ENCODE peak calls at places on chromosomes 7 and 10, in five cellular contexts. K, W, R, E and Q are unnamed samples.

GRCh38 chr10:124894569-124895215 is 47.2 kb upstream of the ZRANB1 start:
- DNase-seq in W (no peak), R (no peak), K (no peak), E (no peak), Q (no peak)

GRCh38 chr7:124397134-124397533 is 364.3 kb upstream of the TMEM229A start:
- DNase-seq in R (no peak), E (no peak), W (no peak), K (no peak), Q (no peak)

GRCh38 chr7:133053321-133053891 is 28.5 kb downstream of the CHCHD3 start:
- DNase-seq in W (no peak), R (peak), K (no peak), E (no peak), Q (no peak)

GRCh38 chr7:19030280-19030679 is 87.2 kb downstream of the TWIST1 start:
- DNase-seq in E (no peak), W (no peak), K (no peak), R (no peak), Q (no peak)

GRCh38 chr10:101071266-101071884 is 9.6 kb downstream of the KAZALD1 start:
- DNase-seq in K (no peak), W (no peak), E (no peak), R (no peak), Q (no peak)

GRCh38 chr7:80918909-80919721 is at the start of gene SEMA3C:
- DNase-seq in W (peak), R (peak), E (peak), K (peak), Q (peak)

GRCh38 chr10:119205926-119206602 is 1.3 kb upstream of the GRK5 start:
- DNase-seq in K (peak), E (no peak), R (no peak), W (no peak), Q (peak)

GRCh38 chr10:75110006-75110632 is 1.3 kb upstream of the SAMD8 start:
- DNase-seq in W (no peak), E (no peak), R (no peak), K (no peak), Q (no peak)

GRCh38 chr10:119817991-119818888 is 54.4 kb downstream of the MCMBP start:
- DNase-seq in E (no peak), R (peak), K (peak), W (no peak), Q (peak)

GRCh38 chr10:114544045-114544659 is 113.9 kb downstream of the ABLIM1 start:
- DNase-seq in R (no peak), K (no peak), W (no peak), E (no peak), Q (no peak)

GRCh38 chr10:91758303-91759146 is 39.7 kb upstream of the TNKS2 start:
- DNase-seq in R (no peak), E (peak), K (peak), W (peak), Q (peak)

GRCh38 chr10:132705173-132705572 is 80.8 kb downstream of the NKX6-2 start:
- DNase-seq in W (peak), E (no peak), K (no peak), R (no peak), Q (peak)

GRCh38 chr7:158227258-158227657 is 360.4 kb downstream of the PTPRN2 start:
- DNase-seq in K (no peak), E (no peak), R (no peak), W (no peak), Q (no peak)

GRCh38 chr7:28316489-28316888 is 95.8 kb upstream of the CREB5 start:
- DNase-seq in K (no peak), E (no peak), R (no peak), W (no peak), Q (no peak)

GRCh38 chr10:124217906-124218769 is 124.7 kb upstream of the CHST15 start:
- DNase-seq in R (no peak), K (peak), E (no peak), W (no peak), Q (peak)

GRCh38 chr10:104038537-104038936 is 47.1 kb downstream of the COL17A1 start:
- DNase-seq in W (no peak), K (no peak), R (no peak), E (no peak), Q (no peak)

GRCh38 chr10:67818323-67818722 is 19.7 kb downstream of the DNAJC12 start:
- DNase-seq in E (peak), R (peak), W (peak), K (no peak), Q (no peak)

GRCh38 chr7:139570119-139570518 is 46.6 kb downstream of the CLEC2L start:
- DNase-seq in W (no peak), R (no peak), E (no peak), K (peak), Q (peak)

GRCh38 chr10:69657417-69657816 is 27.4 kb downstream of the FAM241B start:
- DNase-seq in E (no peak), R (no peak), W (no peak), K (no peak), Q (no peak)

GRCh38 chr10:35640474-35640873 is 1.6 kb downstream of the FZD8 start:
- DNase-seq in E (peak), R (peak), W (peak), K (peak), Q (peak)

GRCh38 chr10:100823194-100823593 is 77.8 kb downstream of the PAX2 start:
- DNase-seq in W (no peak), K (no peak), E (no peak), R (no peak), Q (no peak)

GRCh38 chr7:45469103-45469502 is 105.1 kb upstream of the ADCY1 start:
- DNase-seq in K (no peak), R (peak), W (no peak), E (no peak), Q (no peak)

GRCh38 chr10:77062381-77062780 is 575.2 kb downstream of the KCNMA1 start:
- DNase-seq in E (no peak), R (no peak), K (no peak), W (no peak), Q (no peak)

GRCh38 chr7:1948887-1949680 is 279.0 kb downstream of the ELFN1 start:
- DNase-seq in W (no peak), K (no peak), R (no peak), E (no peak), Q (no peak)

GRCh38 chr10:80493482-80494021 is 39.4 kb downstream of the TSPAN14 start:
- DNase-seq in E (peak), W (no peak), R (peak), K (no peak), Q (no peak)

GRCh38 chr7:151472644-151473380 is 32.9 kb upstream of the CRYGN start:
- DNase-seq in W (no peak), R (no peak), E (no peak), K (no peak), Q (no peak)

GRCh38 chr10:132355754-132356153 is 23.8 kb downstream of the LRRC27 start:
- DNase-seq in E (no peak), W (no peak), K (no peak), R (no peak), Q (no peak)

GRCh38 chr10:25068152-25069058 is 52.0 kb downstream of the THNSL1 start:
- DNase-seq in W (no peak), K (no peak), E (peak), R (no peak), Q (peak)

GRCh38 chr10:124595143-124595883 is 133.7 kb downstream of the LHPP start:
- DNase-seq in W (no peak), E (no peak), R (no peak), K (no peak), Q (no peak)

GRCh38 chr7:151961536-151961935 is 5.3 kb downstream of the GALNTL5 start:
- DNase-seq in W (no peak), K (no peak), R (no peak), E (no peak), Q (no peak)

GRCh38 chr10:818010-818409 is 113.5 kb downstream of the LARP4B start:
- DNase-seq in E (no peak), W (no peak), K (no peak), R (no peak), Q (no peak)

GRCh38 chr7:82286096-82286841 is 157.3 kb downstream of the CACNA2D1 start:
- DNase-seq in R (no peak), K (no peak), E (no peak), W (no peak), Q (no peak)

GRCh38 chr7:56175086-56175760 is 59.0 kb upstream of the NUPR2 start:
- DNase-seq in E (no peak), R (no peak), W (no peak), K (no peak), Q (peak)

GRCh38 chr7:149109969-149110368 is 16.2 kb downstream of the ZNF425 start:
- DNase-seq in K (no peak), E (no peak), W (no peak), R (no peak), Q (no peak)

GRCh38 chr10:10596256-10596655 is 421.4 kb upstream of the CELF2 start:
- DNase-seq in W (no peak), E (no peak), K (no peak), R (no peak), Q (no peak)

GRCh38 chr7:140009735-140010134 is 53.0 kb downstream of the PARP12 start:
- DNase-seq in E (no peak), K (no peak), W (no peak), R (no peak), Q (no peak)